ENCODE peak calls at places on chromosomes 7 and 10, in ten cellular contexts. F, Z, R, H, C, W, E, S, U and P are unnamed samples.
A peak's percentile ranks its signal among the peaks of the same experiment; 100 is the strongest.

GRCh38 chr10:29250066-29250465 is 38.8 kb upstream of the LYZL1 start:
- DNase-seq in S (no peak), H (no peak), Z (no peak), E (no peak), F (no peak), U (no peak), W (no peak), R (no peak), C (no peak), P (no peak)

GRCh38 chr7:159063046-159063840 is 81.4 kb downstream of the VIPR2 start:
- DNase-seq in Z (no peak), R (no peak), E (no peak), U (no peak), W (no peak), S (no peak), F (no peak), H (no peak), C (no peak), P (no peak)

GRCh38 chr7:158280467-158281154 is 307.0 kb downstream of the PTPRN2 start:
- DNase-seq in W (no peak), R (no peak), U (no peak), S (no peak), C (peak; percentile 3), F (no peak), Z (no peak), H (no peak), E (no peak), P (no peak)

GRCh38 chr10:23291551-23292334 is 52.9 kb downstream of the C10orf67 start:
- DNase-seq in W (no peak), S (no peak), F (no peak), Z (no peak), C (peak; percentile 57), U (peak; percentile 13), E (no peak), H (no peak), R (no peak), P (no peak)

GRCh38 chr10:73965890-73966768 is 31.8 kb upstream of the VCL start:
- DNase-seq in F (no peak), W (peak; percentile 99), R (peak; percentile 99), E (peak; percentile 97), C (no peak), U (no peak), S (peak; percentile 98), H (peak; percentile 84), Z (no peak), P (no peak)

GRCh38 chr7:47213276-47213675 is 368.6 kb downstream of the TNS3 start:
- DNase-seq in U (no peak), R (no peak), E (no peak), S (no peak), F (no peak), Z (no peak), C (no peak), W (no peak), H (no peak), P (no peak)

GRCh38 chr10:46528171-46528671 is 28.2 kb downstream of the GPRIN2 start:
- DNase-seq in C (no peak), E (no peak), Z (no peak), F (no peak), R (no peak), S (no peak), U (no peak), W (no peak), H (no peak), P (no peak)

GRCh38 chr7:47725031-47725780 is 143.3 kb upstream of the TNS3 start:
- DNase-seq in E (peak; percentile 4), H (no peak), R (peak; percentile 22), F (no peak), U (no peak), C (no peak), W (peak; percentile 46), Z (no peak), S (no peak), P (no peak)

GRCh38 chr10:7546365-7546967 is 120.3 kb downstream of the ITIH5 start:
- DNase-seq in Z (no peak), W (no peak), F (no peak), H (no peak), R (no peak), U (no peak), C (no peak), E (no peak), S (no peak), P (no peak)

GRCh38 chr10:131790021-131790420 is 110.8 kb upstream of the PPP2R2D start:
- DNase-seq in F (no peak), R (no peak), Z (no peak), E (no peak), H (no peak), U (no peak), C (no peak), S (peak; percentile 74), W (peak; percentile 0), P (no peak)

GRCh38 chr10:100569687-100570517 is 34.2 kb downstream of the HIF1AN start:
- DNase-seq in F (no peak), C (no peak), U (no peak), H (no peak), R (no peak), W (no peak), S (peak; percentile 80), E (no peak), Z (no peak), P (no peak)